ENCODE peak calls at places on chromosomes 6 and 20, in nine cellular contexts. One of them, this sample, is unnamed.

GRCh38 chr6:14380421-14380820 is 262.8 kb downstream of the CD83 start:
- DNase-seq in posterior cingulate gyrus: no peak
- DNase-seq in mesendoderm: peak
- DNase-seq in fibroblast of pulmonary artery: no peak
- DNase-seq in HepG2: no peak
- DNase-seq in COLO829: no peak
- DNase-seq in HEK293T: no peak
- DNase-seq in T-helper 17 cell: no peak
- DNase-seq in GM04504: no peak
- DNase-seq in this sample: no peak

GRCh38 chr6:39203804-39204495 is 25.3 kb downstream of the KCNK5 start:
- DNase-seq in mesendoderm: peak
- DNase-seq in GM04504: no peak
- DNase-seq in T-helper 17 cell: no peak
- DNase-seq in posterior cingulate gyrus: no peak
- DNase-seq in HEK293T: no peak
- DNase-seq in fibroblast of pulmonary artery: no peak
- DNase-seq in COLO829: no peak
- DNase-seq in HepG2: no peak
- DNase-seq in this sample: peak

GRCh38 chr6:34247481-34248197 is 1.2 kb downstream of the SMIM29 start:
- DNase-seq in posterior cingulate gyrus: no peak
- DNase-seq in COLO829: no peak
- DNase-seq in GM04504: no peak
- DNase-seq in HepG2: no peak
- DNase-seq in mesendoderm: peak
- DNase-seq in T-helper 17 cell: no peak
- DNase-seq in HEK293T: peak
- DNase-seq in fibroblast of pulmonary artery: no peak
- DNase-seq in this sample: no peak

GRCh38 chr6:110590821-110591351 is 114.5 kb upstream of the SLC22A16 start:
- DNase-seq in HepG2: no peak
- DNase-seq in COLO829: no peak
- DNase-seq in GM04504: no peak
- DNase-seq in posterior cingulate gyrus: no peak
- DNase-seq in fibroblast of pulmonary artery: peak
- DNase-seq in HEK293T: no peak
- DNase-seq in T-helper 17 cell: no peak
- DNase-seq in mesendoderm: no peak
- DNase-seq in this sample: no peak

GRCh38 chr6:110710115-110710514 is 105.2 kb downstream of the CDK19 start:
- DNase-seq in posterior cingulate gyrus: no peak
- DNase-seq in HepG2: no peak
- DNase-seq in COLO829: no peak
- DNase-seq in mesendoderm: no peak
- DNase-seq in fibroblast of pulmonary artery: no peak
- DNase-seq in HEK293T: no peak
- DNase-seq in T-helper 17 cell: no peak
- DNase-seq in GM04504: no peak
- DNase-seq in this sample: no peak

GRCh38 chr6:11538049-11538798 is 675 bp downstream of the TMEM170B start:
- DNase-seq in mesendoderm: peak
- DNase-seq in COLO829: peak
- DNase-seq in HepG2: no peak
- DNase-seq in fibroblast of pulmonary artery: no peak
- DNase-seq in HEK293T: peak
- DNase-seq in posterior cingulate gyrus: peak
- DNase-seq in T-helper 17 cell: peak
- DNase-seq in GM04504: no peak
- DNase-seq in this sample: no peak

GRCh38 chr20:62742979-62743776 is 34.5 kb downstream of the NTSR1 start:
- DNase-seq in fibroblast of pulmonary artery: no peak
- DNase-seq in HepG2: no peak
- DNase-seq in T-helper 17 cell: no peak
- DNase-seq in GM04504: no peak
- DNase-seq in HEK293T: no peak
- DNase-seq in COLO829: no peak
- DNase-seq in mesendoderm: no peak
- DNase-seq in posterior cingulate gyrus: no peak
- DNase-seq in this sample: no peak

GRCh38 chr6:150293019-150293418 is 75.8 kb upstream of the IYD start:
- DNase-seq in COLO829: no peak
- DNase-seq in posterior cingulate gyrus: no peak
- DNase-seq in GM04504: no peak
- DNase-seq in HepG2: no peak
- DNase-seq in fibroblast of pulmonary artery: no peak
- DNase-seq in HEK293T: no peak
- DNase-seq in T-helper 17 cell: no peak
- DNase-seq in mesendoderm: no peak
- DNase-seq in this sample: no peak

GRCh38 chr6:87902383-87902782 is 145.3 kb upstream of the SPACA1 start:
- DNase-seq in COLO829: no peak
- DNase-seq in fibroblast of pulmonary artery: no peak
- DNase-seq in posterior cingulate gyrus: no peak
- DNase-seq in T-helper 17 cell: no peak
- DNase-seq in mesendoderm: no peak
- DNase-seq in HepG2: no peak
- DNase-seq in GM04504: no peak
- DNase-seq in HEK293T: no peak
- DNase-seq in this sample: no peak

GRCh38 chr6:46052479-46052878 is 36.8 kb upstream of the CLIC5 start:
- DNase-seq in mesendoderm: no peak
- DNase-seq in posterior cingulate gyrus: no peak
- DNase-seq in COLO829: no peak
- DNase-seq in GM04504: no peak
- DNase-seq in HepG2: no peak
- DNase-seq in fibroblast of pulmonary artery: no peak
- DNase-seq in HEK293T: peak
- DNase-seq in T-helper 17 cell: no peak
- DNase-seq in this sample: no peak